ENCODE peak calls at places on chromosome 21, in eight cellular contexts. W, F, R, O, B, T, N and M are unnamed samples.

GRCh38 chr21:35075546-35075945 is 26.4 kb upstream of the RUNX1 start:
- DNase-seq in W (no peak), F (no peak), R (no peak), O (no peak), B (no peak), T (no peak), N (no peak), M (no peak)

GRCh38 chr21:41290106-41290799 is 26.3 kb upstream of the FAM3B start:
- DNase-seq in W (no peak), F (no peak), R (no peak), O (no peak), B (no peak), T (no peak), N (no peak), M (no peak)

GRCh38 chr21:36893581-36893980 is 72.9 kb downstream of the HLCS start:
- DNase-seq in W (no peak), F (no peak), R (no peak), O (no peak), B (no peak), T (no peak), N (no peak), M (no peak)

GRCh38 chr21:34915364-34915834 is 133.7 kb downstream of the RUNX1 start:
- DNase-seq in W (no peak), F (no peak), R (no peak), O (no peak), B (no peak), T (no peak), N (no peak), M (no peak)

GRCh38 chr21:38916214-38916964 is 110.7 kb downstream of the ETS2 start:
- DNase-seq in W (no peak), F (no peak), R (no peak), O (no peak), B (no peak), T (no peak), N (no peak), M (no peak)

GRCh38 chr21:22120616-22121266 is 1122.5 kb downstream of the NCAM2 start:
- DNase-seq in W (no peak), F (no peak), R (no peak), O (no peak), B (no peak), T (peak; percentile 37), N (no peak), M (no peak)

GRCh38 chr21:18499761-18500376 is 96.3 kb upstream of the TMPRSS15 start:
- DNase-seq in W (no peak), F (peak; percentile 3), R (peak; percentile 31), O (no peak), B (peak; percentile 7), T (no peak), N (no peak), M (no peak)

GRCh38 chr21:36459098-36459497 is 20.8 kb downstream of the CLDN14 start:
- DNase-seq in W (no peak), F (no peak), R (no peak), O (no peak), B (no peak), T (no peak), N (no peak), M (no peak)

GRCh38 chr21:25062061-25062460 is 545.2 kb downstream of the MRPL39 start:
- DNase-seq in W (no peak), F (no peak), R (no peak), O (no peak), B (no peak), T (no peak), N (no peak), M (no peak)

GRCh38 chr21:14273736-14274538 is 58.0 kb downstream of the RBM11 start:
- DNase-seq in W (no peak), F (no peak), R (peak; percentile 28), O (no peak), B (peak; percentile 61), T (peak; percentile 88), N (no peak), M (no peak)

GRCh38 chr21:14968821-14969220 is 96.0 kb downstream of the NRIP1 start:
- DNase-seq in W (no peak), F (no peak), R (no peak), O (no peak), B (no peak), T (no peak), N (no peak), M (no peak)

GRCh38 chr21:35503646-35504045 is 454.5 kb upstream of the RUNX1 start:
- DNase-seq in W (no peak), F (no peak), R (no peak), O (no peak), B (no peak), T (no peak), N (no peak), M (no peak)

GRCh38 chr21:15241997-15242767 is 177.4 kb upstream of the NRIP1 start:
- DNase-seq in W (no peak), F (no peak), R (no peak), O (no peak), B (no peak), T (no peak), N (no peak), M (no peak)

GRCh38 chr21:38277501-38278111 is 20.8 kb downstream of the KCNJ15 start:
- DNase-seq in W (peak; percentile 33), F (no peak), R (no peak), O (no peak), B (peak; percentile 54), T (no peak), N (no peak), M (no peak)

GRCh38 chr21:38376235-38376634 is 119.4 kb downstream of the KCNJ15 start:
- DNase-seq in W (no peak), F (no peak), R (no peak), O (no peak), B (no peak), T (no peak), N (no peak), M (no peak)

GRCh38 chr21:39564200-39564599 is 48.5 kb upstream of the B3GALT5 start:
- DNase-seq in W (no peak), F (peak; percentile 56), R (peak; percentile 8), O (no peak), B (peak; percentile 85), T (no peak), N (no peak), M (no peak)

GRCh38 chr21:39451332-39452206 is at the start of gene SH3BGR:
- DNase-seq in W (no peak), F (peak; percentile 18), R (peak; percentile 34), O (peak; percentile 16), B (peak; percentile 90), T (peak; percentile 73), N (no peak), M (no peak)

GRCh38 chr21:18772404-18772803 is 368.8 kb upstream of the TMPRSS15 start:
- DNase-seq in W (no peak), F (no peak), R (no peak), O (no peak), B (no peak), T (no peak), N (no peak), M (no peak)

GRCh38 chr21:41171210-41171609 is 3.2 kb downstream of the BACE2 start:
- DNase-seq in W (no peak), F (no peak), R (peak; percentile 28), O (no peak), B (peak; percentile 80), T (peak; percentile 75), N (no peak), M (no peak)

GRCh38 chr21:34912022-34912933 is 136.8 kb downstream of the RUNX1 start:
- DNase-seq in W (no peak), F (no peak), R (no peak), O (no peak), B (no peak), T (no peak), N (no peak), M (no peak)

GRCh38 chr21:36337099-36337509 is 17.1 kb downstream of the MORC3 start:
- DNase-seq in W (no peak), F (no peak), R (no peak), O (no peak), B (no peak), T (no peak), N (no peak), M (no peak)

GRCh38 chr21:36209626-36210171 is 53.1 kb downstream of the DOP1B start:
- DNase-seq in W (peak; percentile 58), F (peak; percentile 39), R (no peak), O (no peak), B (peak; percentile 69), T (no peak), N (no peak), M (peak; percentile 33)

GRCh38 chr21:14121719-14122118 is 89.0 kb downstream of the LIPI start:
- DNase-seq in W (no peak), F (no peak), R (no peak), O (no peak), B (no peak), T (no peak), N (no peak), M (no peak)

GRCh38 chr21:16422702-16423101 is 692.9 kb downstream of the USP25 start:
- DNase-seq in W (no peak), F (no peak), R (no peak), O (no peak), B (no peak), T (no peak), N (no peak), M (no peak)
- H3K27ac ChIP-seq in W (no peak overlapping the region), F (peak overlapping the region; percentile 53), R (peak overlapping the region; percentile 87), O (peak overlapping the region; percentile 81), B (peak overlapping the region; percentile 95), T (peak overlapping the region; percentile 49), N (no peak overlapping the region), M (no peak overlapping the region)

DNA sequence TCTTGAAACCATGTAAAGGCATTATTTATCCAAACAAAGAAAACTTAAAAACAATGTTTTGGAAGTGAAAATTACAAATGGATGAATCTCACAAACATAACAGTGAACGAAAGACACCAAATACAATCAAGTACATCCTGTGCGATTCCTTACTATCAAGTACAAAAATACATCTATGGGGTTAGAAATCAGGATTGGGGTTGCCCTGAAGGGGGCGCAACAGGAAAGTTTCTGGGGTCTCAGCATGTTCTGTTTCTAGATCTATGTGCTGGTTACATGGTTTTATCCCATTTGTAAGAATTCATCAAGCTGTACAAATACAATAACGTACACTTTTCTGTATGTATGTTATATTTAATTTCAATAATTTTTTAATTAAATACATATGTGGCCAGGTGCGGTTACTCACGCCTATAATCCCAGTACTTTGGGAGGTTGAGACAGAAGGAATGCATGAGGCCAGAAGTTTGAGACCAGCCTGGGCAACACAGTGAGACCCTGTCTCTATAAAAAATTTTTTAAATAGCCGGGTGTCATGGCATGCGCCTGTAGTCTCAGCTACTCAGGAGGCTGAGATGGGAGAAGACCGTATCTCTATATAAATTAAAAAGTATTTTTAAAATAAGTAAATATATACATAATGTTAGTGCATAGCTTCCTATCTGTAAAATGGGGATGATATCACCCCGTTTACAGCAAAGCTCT is 121.5 kb upstream of the SOD1 start:
- DNase-seq in W (no peak), F (no peak), R (no peak), O (no peak), B (no peak), T (no peak), N (no peak), M (no peak)
- TF ChIP-seq CTCF in W (no peak), F (peak; percentile 36), R (no peak), O (no peak), B (no peak), T (no peak), N (no peak), M (no peak)

GRCh38 chr21:42663200-42663483 is 9.7 kb downstream of the PDE9A start:
- DNase-seq in W (no peak), F (no peak), R (no peak), O (no peak), B (no peak), T (no peak), N (no peak), M (no peak)
- H3K27me3 ChIP-seq in W (no peaks in the 10 kb centered on the region), F (no peaks in the 10 kb centered on the region), R (no peaks in the 10 kb centered on the region), O (no peaks in the 10 kb centered on the region), B (no peaks in the 10 kb centered on the region), T (no peaks in the 10 kb centered on the region), N (no peaks in the 10 kb centered on the region), M (no peaks in the 10 kb centered on the region)

GRCh38 chr21:33374080-33374873 is 28.9 kb upstream of the IFNGR2 start:
- DNase-seq in W (peak; percentile 25), F (peak; percentile 45), R (no peak), O (no peak), B (peak; percentile 42), T (peak; percentile 65), N (no peak), M (peak; percentile 48)
- H3K27ac ChIP-seq in W (peak overlapping the region; percentile 12), F (no peak overlapping the region), R (peak overlapping the region; percentile 61), O (no peak overlapping the region), B (no peak overlapping the region), T (peak overlapping the region; percentile 61), N (no peak overlapping the region), M (no peak overlapping the region)